ENCODE peak calls at places on chromosomes 4 and X, in four cellular contexts. One of them, this sample, is unnamed.

GRCh38 chr4:140704964-140705363 is 51.2 kb downstream of the TBC1D9 start:
- DNase-seq in testis: no peak
- DNase-seq in fibroblast of lung: no peak
- DNase-seq in HAP-1: no peak
- DNase-seq in this sample: no peak

GRCh38 chrX:119399772-119400101 is 601 bp downstream of the SLC25A43 start:
- DNase-seq in fibroblast of lung: peak; percentile 8
- DNase-seq in testis: no peak
- DNase-seq in HAP-1: no peak
- DNase-seq in this sample: peak; percentile 34

GRCh38 chrX:40088299-40088625 is 9.5 kb downstream of the BCOR start:
- DNase-seq in HAP-1: peak; percentile 59
- DNase-seq in testis: no peak
- DNase-seq in fibroblast of lung: no peak
- DNase-seq in this sample: no peak

GRCh38 chr4:138307319-138307718 is 65.2 kb upstream of the SLC7A11 start:
- DNase-seq in testis: no peak
- DNase-seq in fibroblast of lung: no peak
- DNase-seq in HAP-1: no peak
- DNase-seq in this sample: no peak

GRCh38 chr4:118811008-118811764 is 24.7 kb downstream of the SEC24D start:
- DNase-seq in testis: no peak
- DNase-seq in HAP-1: no peak
- DNase-seq in fibroblast of lung: peak; percentile 94
- DNase-seq in this sample: no peak

GRCh38 chrX:9874483-9874882 is 88.3 kb downstream of the SHROOM2 start:
- DNase-seq in testis: no peak
- DNase-seq in HAP-1: no peak
- DNase-seq in fibroblast of lung: no peak
- DNase-seq in this sample: no peak

GRCh38 chr4:168621806-168622589 is 125.1 kb downstream of the PALLD start:
- DNase-seq in testis: no peak
- DNase-seq in fibroblast of lung: peak; percentile 36
- DNase-seq in HAP-1: no peak
- DNase-seq in this sample: peak; percentile 69

GRCh38 chr4:94548571-94548970 is 96.8 kb downstream of the PDLIM5 start:
- DNase-seq in fibroblast of lung: peak; percentile 54
- DNase-seq in testis: no peak
- DNase-seq in HAP-1: no peak
- DNase-seq in this sample: peak; percentile 91

GRCh38 chr4:65046496-65047101 is 623.7 kb downstream of the EPHA5 start:
- DNase-seq in fibroblast of lung: no peak
- DNase-seq in testis: no peak
- DNase-seq in HAP-1: peak; percentile 16
- DNase-seq in this sample: no peak

GRCh38 chr4:150078996-150079581 is 844 bp downstream of the DCLK2 start:
- DNase-seq in testis: peak; percentile 53
- DNase-seq in HAP-1: peak; percentile 68
- DNase-seq in fibroblast of lung: peak; percentile 46
- DNase-seq in this sample: peak; percentile 49

GRCh38 chr4:15011166-15011565 is 8.9 kb downstream of the CPEB2 start:
- DNase-seq in HAP-1: no peak
- DNase-seq in fibroblast of lung: no peak
- DNase-seq in testis: no peak
- DNase-seq in this sample: no peak

GRCh38 chr4:141130947-141131545 is 2.2 kb downstream of the RNF150 start:
- DNase-seq in fibroblast of lung: no peak
- DNase-seq in testis: no peak
- DNase-seq in HAP-1: peak; percentile 14
- DNase-seq in this sample: peak; percentile 20

GRCh38 chr4:10186228-10187214 is 69.9 kb upstream of the WDR1 start:
- DNase-seq in fibroblast of lung: no peak
- DNase-seq in HAP-1: no peak
- DNase-seq in testis: peak; percentile 22
- DNase-seq in this sample: peak; percentile 14

GRCh38 chr4:104896623-104897296 is 249.9 kb upstream of the TET2 start:
- DNase-seq in fibroblast of lung: no peak
- DNase-seq in HAP-1: no peak
- DNase-seq in testis: no peak
- DNase-seq in this sample: no peak

GRCh38 chr4:103915224-103915869 is 195.6 kb upstream of the TACR3 start:
- DNase-seq in testis: no peak
- DNase-seq in HAP-1: peak; percentile 11
- DNase-seq in fibroblast of lung: peak; percentile 17
- DNase-seq in this sample: peak; percentile 32

GRCh38 chrX:10564484-10564883 is 55.9 kb downstream of the MID1 start:
- DNase-seq in testis: no peak
- DNase-seq in HAP-1: no peak
- DNase-seq in fibroblast of lung: no peak
- DNase-seq in this sample: no peak

GRCh38 chr4:150209140-150209829 is 131.0 kb downstream of the DCLK2 start:
- DNase-seq in HAP-1: peak; percentile 88
- DNase-seq in fibroblast of lung: peak; percentile 76
- DNase-seq in testis: peak; percentile 73
- DNase-seq in this sample: peak; percentile 83

GRCh38 chr4:114547340-114548134 is 51.1 kb upstream of the UGT8 start:
- DNase-seq in fibroblast of lung: no peak
- DNase-seq in testis: no peak
- DNase-seq in HAP-1: no peak
- DNase-seq in this sample: no peak

GRCh38 chrX:133412665-133413064 is 2.6 kb downstream of the GPC4 start:
- DNase-seq in fibroblast of lung: no peak
- DNase-seq in HAP-1: no peak
- DNase-seq in testis: no peak
- DNase-seq in this sample: no peak

GRCh38 chr4:123398803-123399637 is 2.4 kb downstream of the SPRY1 start:
- DNase-seq in HAP-1: peak; percentile 72
- DNase-seq in testis: peak; percentile 82
- DNase-seq in fibroblast of lung: peak; percentile 83
- DNase-seq in this sample: peak; percentile 79

GRCh38 chr4:182089326-182089725 is 153.9 kb upstream of the TENM3 start:
- DNase-seq in fibroblast of lung: no peak
- DNase-seq in testis: no peak
- DNase-seq in HAP-1: no peak
- DNase-seq in this sample: no peak

GRCh38 chr4:62193726-62194125 is 993.6 kb downstream of the ADGRL3 start:
- DNase-seq in fibroblast of lung: no peak
- DNase-seq in testis: no peak
- DNase-seq in HAP-1: no peak
- DNase-seq in this sample: no peak

GRCh38 chr4:147772459-147772969 is 40.6 kb downstream of the ARHGAP10 start:
- DNase-seq in HAP-1: no peak
- DNase-seq in fibroblast of lung: peak; percentile 67
- DNase-seq in testis: no peak
- DNase-seq in this sample: peak; percentile 70

GRCh38 chrX:109347618-109348017 is 134.3 kb downstream of the GUCY2F start:
- DNase-seq in HAP-1: no peak
- DNase-seq in testis: no peak
- DNase-seq in fibroblast of lung: peak; percentile 3
- DNase-seq in this sample: peak; percentile 86

GRCh38 chr4:71338846-71339593 is at the start of gene SLC4A4:
- DNase-seq in testis: no peak
- DNase-seq in fibroblast of lung: peak; percentile 54
- DNase-seq in HAP-1: no peak
- DNase-seq in this sample: no peak

GRCh38 chrX:117532339-117532738 is 584.3 kb downstream of the KLHL13 start:
- DNase-seq in testis: no peak
- DNase-seq in HAP-1: no peak
- DNase-seq in fibroblast of lung: no peak
- DNase-seq in this sample: no peak

GRCh38 chr4:120083152-120083551 is 16.5 kb upstream of the MAD2L1 start:
- DNase-seq in testis: no peak
- DNase-seq in HAP-1: no peak
- DNase-seq in fibroblast of lung: no peak
- DNase-seq in this sample: no peak

GRCh38 chr4:165972747-165973146 is 99.7 kb downstream of the TLL1 start:
- DNase-seq in testis: no peak
- DNase-seq in HAP-1: no peak
- DNase-seq in fibroblast of lung: no peak
- DNase-seq in this sample: no peak

GRCh38 chr4:2850966-2851782 is 7.5 kb downstream of the ADD1 start:
- DNase-seq in fibroblast of lung: peak; percentile 71
- DNase-seq in testis: no peak
- DNase-seq in HAP-1: no peak
- DNase-seq in this sample: peak; percentile 35

GRCh38 chr4:148065069-148065468 is 333.2 kb downstream of the ARHGAP10 start:
- DNase-seq in testis: no peak
- DNase-seq in HAP-1: no peak
- DNase-seq in fibroblast of lung: peak; percentile 70
- DNase-seq in this sample: no peak

GRCh38 chr4:86822136-86822535 is 27.0 kb downstream of the SLC10A6 start:
- DNase-seq in fibroblast of lung: no peak
- DNase-seq in testis: no peak
- DNase-seq in HAP-1: no peak
- DNase-seq in this sample: no peak

GRCh38 chr4:159048166-159048886 is 54.6 kb upstream of the RAPGEF2 start:
- DNase-seq in HAP-1: peak; percentile 77
- DNase-seq in fibroblast of lung: peak; percentile 73
- DNase-seq in testis: peak; percentile 80
- DNase-seq in this sample: peak; percentile 33
- H3K4me3 ChIP-seq in HAP-1: peak overlapping the region; percentile 16
- H3K4me3 ChIP-seq in fibroblast of lung: peak overlapping the region; percentile 33
- H3K4me3 ChIP-seq in testis: no peak overlapping the region
- H3K4me3 ChIP-seq in this sample: no peak overlapping the region

GRCh38 chrX:41919870-41920269 is 3.5 kb downstream of the CASK start:
- DNase-seq in HAP-1: no peak
- DNase-seq in testis: no peak
- DNase-seq in fibroblast of lung: no peak
- DNase-seq in this sample: no peak

GRCh38 chrX:41922694-41923171 is 621 bp downstream of the CASK start:
- DNase-seq in HAP-1: peak; percentile 69
- DNase-seq in testis: peak; percentile 22
- DNase-seq in fibroblast of lung: peak; percentile 10
- DNase-seq in this sample: peak; percentile 71

GRCh38 chrX:41922125-41922521 is 1.2 kb downstream of the CASK start:
- DNase-seq in HAP-1: peak; percentile 50
- DNase-seq in testis: peak; percentile 13
- DNase-seq in fibroblast of lung: peak; percentile 14
- DNase-seq in this sample: peak; percentile 43

GRCh38 chrX:41923257-41923924 is at the start of gene CASK:
- DNase-seq in testis: peak; percentile 91
- DNase-seq in fibroblast of lung: peak; percentile 90
- DNase-seq in HAP-1: peak; percentile 98
- DNase-seq in this sample: peak; percentile 95

DNA sequence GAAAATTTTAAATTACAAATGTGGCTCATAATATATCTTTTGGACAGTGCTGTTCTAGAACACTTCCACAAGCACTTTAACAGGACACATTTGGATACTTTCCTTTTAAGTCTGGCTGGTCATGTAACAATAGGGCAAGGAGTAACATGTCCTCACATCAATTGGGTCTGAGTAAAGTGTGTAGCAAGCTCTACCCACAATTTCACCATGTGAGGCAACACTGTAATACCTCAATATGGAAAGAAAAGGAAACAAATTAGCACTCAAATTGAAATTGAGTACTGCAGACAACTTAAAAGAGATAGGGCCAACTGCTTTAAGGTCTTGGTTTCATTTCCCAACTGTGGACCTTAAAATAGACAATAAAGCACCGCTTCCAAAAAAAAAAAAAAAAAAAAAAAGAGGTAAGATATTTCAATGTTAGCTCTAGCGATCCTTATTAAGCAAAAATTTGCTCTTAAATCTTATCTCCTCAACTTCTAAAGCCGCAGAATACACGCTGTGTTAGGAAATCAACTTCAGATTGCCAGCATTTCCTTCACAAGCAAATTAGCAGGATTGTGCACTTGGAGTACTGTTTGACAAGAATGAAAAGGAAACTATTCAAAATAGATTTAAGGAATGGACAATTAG is 1.7 kb downstream of the CASK start:
- DNase-seq in fibroblast of lung: peak; percentile 75
- DNase-seq in HAP-1: no peak
- DNase-seq in testis: no peak
- DNase-seq in this sample: no peak
- H3K27me3 ChIP-seq in fibroblast of lung: no peaks in the 10 kb centered on the region
- H3K27me3 ChIP-seq in HAP-1: no peaks in the 10 kb centered on the region
- H3K27me3 ChIP-seq in testis: no peaks in the 10 kb centered on the region
- H3K27me3 ChIP-seq in this sample: no peaks in the 10 kb centered on the region

DNA sequence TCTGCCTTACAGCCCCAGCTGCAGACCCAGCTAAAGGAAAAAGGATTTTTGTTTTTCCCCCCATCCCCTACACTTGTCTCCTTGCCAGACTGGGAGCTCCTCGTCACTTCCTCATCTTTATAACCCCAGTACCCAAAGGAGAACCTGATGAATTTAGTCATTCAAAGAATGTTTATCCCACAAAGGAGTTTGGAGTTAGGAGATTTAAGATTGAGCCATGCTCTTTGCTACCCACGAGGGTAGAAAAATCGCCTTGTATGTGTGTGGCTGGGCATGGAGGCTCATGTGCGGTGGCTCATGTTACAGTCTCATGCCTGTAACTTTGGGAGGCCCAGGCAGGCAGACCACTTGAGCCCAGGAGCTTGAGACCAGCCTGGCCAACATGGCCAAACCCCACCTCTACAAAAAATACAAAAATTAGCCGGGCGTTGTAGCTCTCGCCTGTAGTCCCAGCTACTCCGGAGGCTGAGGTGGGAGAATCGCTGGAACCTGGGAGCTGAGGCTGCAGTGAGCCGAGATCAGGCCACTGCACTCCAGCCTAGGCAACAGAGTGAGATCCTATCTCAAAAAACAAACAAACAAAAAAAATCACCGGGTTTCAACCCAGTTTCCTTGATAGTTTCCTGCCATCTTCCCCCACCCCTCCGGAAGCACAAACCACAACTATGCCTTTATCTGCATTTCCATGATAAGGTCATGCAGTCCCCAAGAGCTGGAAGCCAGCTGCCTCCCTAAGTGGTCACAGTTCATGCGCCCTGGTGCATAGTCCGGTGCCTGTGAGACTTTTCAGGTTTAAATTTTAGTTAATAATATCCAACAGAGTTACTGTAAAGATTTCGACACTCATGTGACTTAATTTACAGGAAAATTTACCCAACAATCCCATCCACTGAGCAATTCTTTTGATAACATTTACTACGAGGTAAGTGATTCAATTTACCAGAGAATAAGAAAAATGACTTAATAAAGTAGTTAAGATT is 1.5 kb downstream of the CFAP97 start:
- DNase-seq in fibroblast of lung: peak; percentile 28
- DNase-seq in HAP-1: peak; percentile 57
- DNase-seq in testis: no peak
- DNase-seq in this sample: peak; percentile 33
- H3K4me3 ChIP-seq in fibroblast of lung: no peak overlapping the region
- H3K4me3 ChIP-seq in HAP-1: peak overlapping the region; percentile 43
- H3K4me3 ChIP-seq in testis: no peak overlapping the region
- H3K4me3 ChIP-seq in this sample: peak overlapping the region; percentile 70

DNA sequence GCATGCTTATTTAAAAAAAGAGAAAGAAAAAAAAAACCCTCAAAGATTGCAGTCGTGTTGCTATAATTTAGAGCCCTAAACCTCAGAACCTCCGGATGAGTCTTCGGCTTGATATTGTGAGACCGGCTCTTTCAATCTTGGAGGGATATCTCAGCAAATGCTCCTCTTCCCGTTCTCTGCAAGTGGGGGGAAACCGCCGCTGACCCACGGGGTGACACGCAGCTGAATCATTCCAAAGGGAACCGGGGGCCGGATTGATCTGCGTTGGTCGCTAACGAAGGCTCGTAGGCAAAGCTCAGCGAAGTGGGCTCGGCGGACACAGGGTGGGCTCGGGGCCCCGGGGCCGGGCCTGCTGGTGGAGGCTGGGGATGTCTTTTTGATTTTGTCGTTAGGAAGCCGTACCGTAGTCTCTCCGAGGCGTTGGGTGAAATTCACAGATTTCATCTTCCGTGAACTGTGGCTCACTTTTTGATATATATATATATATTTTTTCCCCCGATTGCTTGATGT is 110.5 kb upstream of the PPP2R3B start:
- DNase-seq in testis: no peak
- DNase-seq in fibroblast of lung: no peak
- DNase-seq in HAP-1: no peak
- DNase-seq in this sample: no peak
- H3K27me3 ChIP-seq in testis: no peaks in the 10 kb centered on the region
- H3K27me3 ChIP-seq in fibroblast of lung: no peaks in the 10 kb centered on the region
- H3K27me3 ChIP-seq in HAP-1: no peaks in the 10 kb centered on the region
- H3K27me3 ChIP-seq in this sample: peaks cover 40% of the 10 kb centered on the region